ENCODE peak calls at places on chromosomes 12 and 14, in eight cellular contexts. I is H1, Z is stomach, G is gastrocnemius medialis, V is K562, H is body of pancreas, B is upper lobe of left lung, W is A549. F is an unnamed sample. For H3K4me1, the result is how much of the 10 kb centered on the place peaks cover.

GRCh38 chr14:102949801-102950451 is 27.5 kb downstream of the AMN start:
- DNase-seq in W (no peak), G (no peak), Z (peak), I (no peak), V (no peak), B (peak), H (peak), F (no peak)

GRCh38 chr12:112239881-112240280 is 114.5 kb downstream of the TRAFD1 start:
- DNase-seq in I (no peak), W (no peak), V (no peak), B (no peak), H (no peak), Z (no peak), G (no peak), F (no peak)

GRCh38 chr14:63438065-63438757 is 105.0 kb downstream of the PPP2R5E start:
- DNase-seq in V (peak), W (peak), H (peak), G (no peak), B (no peak), Z (peak), I (no peak), F (no peak)

GRCh38 chr12:48285751-48286650 is 64.7 kb downstream of the ZNF641 start:
- DNase-seq in B (no peak), I (no peak), Z (no peak), W (no peak), V (no peak), G (no peak), H (no peak), F (no peak)

GRCh38 chr12:90333384-90333783 is 621.6 kb downstream of the CCER1 start:
- DNase-seq in Z (no peak), B (no peak), H (no peak), V (no peak), W (no peak), G (no peak), I (no peak), F (no peak)

GRCh38 chr12:122834921-122835692 is at the start of gene HIP1R:
- DNase-seq in H (peak), V (peak), Z (peak), G (no peak), I (no peak), B (peak), W (peak), F (peak)

GRCh38 chr12:91986084-91986483 is 159.6 kb downstream of the BTG1 start:
- DNase-seq in W (peak), H (no peak), I (no peak), B (no peak), V (no peak), Z (no peak), G (no peak), F (no peak)

GRCh38 chr12:131208425-131208824 is 254.7 kb downstream of the ADGRD1 start:
- DNase-seq in W (no peak), Z (peak), B (no peak), V (no peak), I (no peak), H (peak), G (no peak), F (no peak)

GRCh38 chr14:75793806-75794205 is 132.8 kb downstream of the TTLL5 start:
- DNase-seq in H (no peak), B (no peak), Z (no peak), V (no peak), W (no peak), I (no peak), G (no peak), F (no peak)

GRCh38 chr12:49198431-49199155 is 9.7 kb upstream of the TUBA1A start:
- DNase-seq in B (no peak), W (no peak), Z (no peak), G (no peak), I (no peak), H (no peak), V (no peak), F (no peak)

GRCh38 chr12:76199808-76200207 is 115.3 kb upstream of the NAP1L1 start:
- DNase-seq in Z (no peak), H (no peak), I (no peak), W (no peak), V (no peak), B (no peak), G (no peak), F (no peak)

GRCh38 chr12:67457136-67457535 is 188.0 kb downstream of the CAND1 start:
- DNase-seq in W (no peak), I (no peak), H (no peak), Z (no peak), B (no peak), V (no peak), G (no peak), F (no peak)

GRCh38 chr12:95742586-95742985 is 48.0 kb downstream of the NTN4 start:
- DNase-seq in V (no peak), B (no peak), H (peak), I (no peak), Z (no peak), W (no peak), G (no peak), F (no peak)

GRCh38 chr14:31582286-31582691 is 21.1 kb downstream of the NUBPL start:
- DNase-seq in W (no peak), V (no peak), Z (no peak), H (no peak), I (no peak), G (no peak), B (no peak), F (no peak)

DNA sequence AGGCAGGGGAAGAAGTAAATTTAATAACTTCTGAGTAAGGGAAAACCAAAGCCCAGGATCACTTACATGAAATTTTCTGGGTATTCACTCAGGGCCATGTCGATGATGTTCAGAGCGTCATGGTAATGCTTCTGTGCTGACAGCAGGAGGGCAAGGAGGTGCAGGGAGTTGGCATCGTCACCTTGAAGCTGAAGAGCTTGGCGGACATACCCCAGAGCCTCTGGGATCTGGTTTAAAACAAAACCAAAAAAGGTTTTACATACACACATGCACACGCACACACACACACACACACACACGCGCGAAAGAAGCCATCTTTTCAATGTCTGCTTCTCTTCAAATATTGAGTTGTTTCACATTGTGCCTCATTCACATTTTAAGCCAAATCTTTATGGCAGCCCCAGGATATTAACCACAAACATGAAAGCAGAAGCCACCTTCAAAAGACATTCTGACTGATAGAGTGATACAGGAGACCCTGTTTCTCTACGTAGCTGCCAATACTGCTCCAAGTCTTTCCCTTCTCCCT is 172.2 kb downstream of the TTC7B start:
- DNase-seq in B (no peak), G (no peak), W (no peak), I (no peak), H (no peak), Z (no peak), V (no peak), F (no peak)
- H3K4me1 ChIP-seq in B (under half), G (under half), W (under half), I (under half), H (under half), Z (under half), V (under half), F (under half)

DNA sequence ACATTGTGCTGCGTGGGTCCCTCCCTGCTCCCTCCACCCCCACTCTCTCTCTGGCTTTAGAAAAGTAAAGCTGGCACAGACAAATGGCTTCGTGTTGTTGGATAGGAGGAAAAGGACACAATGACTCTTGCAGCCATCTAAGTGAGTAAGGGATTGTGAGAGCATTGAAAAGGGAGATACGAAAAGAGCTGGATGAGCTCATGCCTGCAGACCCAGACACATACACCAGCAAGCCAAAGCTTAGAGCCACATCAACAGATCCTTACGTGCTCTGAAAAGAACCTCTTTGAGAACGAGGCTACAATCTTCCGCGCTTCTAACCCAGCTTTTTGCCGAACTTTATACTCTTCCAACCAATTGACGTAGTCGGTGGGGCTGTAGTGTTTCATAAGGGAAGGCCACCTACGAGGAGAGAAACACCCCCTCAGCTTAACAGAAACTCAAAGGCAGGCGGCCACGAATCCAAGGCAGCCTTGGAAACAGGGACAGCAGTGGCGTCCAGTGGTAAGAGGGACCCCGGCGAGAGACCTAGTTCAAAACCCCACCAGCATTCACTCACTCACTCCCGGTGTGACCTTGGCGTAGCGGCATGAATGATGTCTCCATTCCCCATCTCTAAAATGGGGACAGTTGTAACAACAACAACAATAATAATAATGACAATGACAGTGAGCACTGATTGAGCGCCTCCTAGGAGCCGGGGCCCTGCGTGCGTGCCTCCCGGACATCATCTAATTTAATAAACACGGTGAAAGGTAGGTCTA is 1.1 kb downstream of the FBXO21 start:
- DNase-seq in V (no peak), Z (no peak), B (no peak), I (no peak), G (no peak), H (no peak), W (no peak), F (no peak)
- H3K27ac ChIP-seq in V (no peak), Z (peak), B (peak), I (peak), G (peak), H (peak), W (peak), F (peak)

GRCh38 chr14:42110167-42110566 is 503.5 kb downstream of the LRFN5 start:
- DNase-seq in B (no peak), I (no peak), V (no peak), W (peak), G (no peak), Z (no peak), H (no peak), F (no peak)
- TF ChIP-seq POLR2A in B (no peak), I (no peak), V (no peak), W (no peak), G (no peak), Z (no peak), H (no peak), F (no peak)

DNA sequence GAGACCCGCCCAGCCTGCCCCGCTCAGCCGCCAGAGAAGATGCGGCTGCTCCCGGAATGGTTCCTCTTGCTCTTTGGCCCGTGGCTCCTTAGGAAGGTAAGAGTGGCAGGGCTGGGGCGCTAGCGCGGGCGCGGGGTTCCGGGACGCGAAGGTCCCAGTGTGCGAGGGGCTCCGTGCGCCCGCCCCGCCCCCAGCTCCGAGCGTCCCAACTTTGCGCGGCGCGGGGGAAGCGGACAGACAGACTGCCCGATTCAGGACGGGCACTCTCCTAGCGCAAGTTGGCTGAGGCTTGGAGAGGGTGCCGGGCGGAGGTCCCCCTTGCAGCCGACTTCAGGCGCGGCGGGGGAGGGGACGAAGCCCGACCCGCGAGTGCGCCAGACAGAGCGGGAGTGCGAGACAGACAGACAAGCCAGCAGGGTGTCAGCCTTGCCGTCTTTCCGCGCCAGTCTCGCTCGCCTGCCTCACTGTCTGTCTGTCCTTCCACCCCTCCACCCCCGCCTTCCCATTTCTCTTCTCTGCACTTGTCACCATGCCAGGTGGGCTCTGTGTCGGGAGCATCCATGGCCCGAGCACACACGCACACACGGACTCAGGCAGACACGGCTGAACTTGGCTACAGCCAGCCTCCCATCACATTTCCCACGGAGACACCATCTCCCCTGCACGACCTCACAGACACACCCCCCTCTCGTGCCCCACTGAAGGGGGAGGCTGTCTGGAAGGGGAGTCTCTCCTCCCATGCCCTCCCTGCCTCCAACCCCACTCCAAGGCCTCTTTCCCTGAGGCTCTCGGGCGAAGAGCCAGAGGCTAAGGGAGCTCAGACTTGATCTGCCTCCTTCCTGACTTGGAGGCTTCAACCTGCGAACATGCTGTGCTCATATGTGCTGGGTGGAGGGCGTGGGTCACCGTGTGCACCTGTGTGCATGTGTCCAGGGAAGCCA is 607 bp downstream of the NXPH4 start:
- DNase-seq in Z (no peak), W (peak), G (no peak), H (peak), I (no peak), B (peak), V (no peak), F (no peak)
- H3K4me1 ChIP-seq in Z (half or more), W (under half), G (under half), H (under half), I (under half), B (half or more), V (half or more), F (under half)

DNA sequence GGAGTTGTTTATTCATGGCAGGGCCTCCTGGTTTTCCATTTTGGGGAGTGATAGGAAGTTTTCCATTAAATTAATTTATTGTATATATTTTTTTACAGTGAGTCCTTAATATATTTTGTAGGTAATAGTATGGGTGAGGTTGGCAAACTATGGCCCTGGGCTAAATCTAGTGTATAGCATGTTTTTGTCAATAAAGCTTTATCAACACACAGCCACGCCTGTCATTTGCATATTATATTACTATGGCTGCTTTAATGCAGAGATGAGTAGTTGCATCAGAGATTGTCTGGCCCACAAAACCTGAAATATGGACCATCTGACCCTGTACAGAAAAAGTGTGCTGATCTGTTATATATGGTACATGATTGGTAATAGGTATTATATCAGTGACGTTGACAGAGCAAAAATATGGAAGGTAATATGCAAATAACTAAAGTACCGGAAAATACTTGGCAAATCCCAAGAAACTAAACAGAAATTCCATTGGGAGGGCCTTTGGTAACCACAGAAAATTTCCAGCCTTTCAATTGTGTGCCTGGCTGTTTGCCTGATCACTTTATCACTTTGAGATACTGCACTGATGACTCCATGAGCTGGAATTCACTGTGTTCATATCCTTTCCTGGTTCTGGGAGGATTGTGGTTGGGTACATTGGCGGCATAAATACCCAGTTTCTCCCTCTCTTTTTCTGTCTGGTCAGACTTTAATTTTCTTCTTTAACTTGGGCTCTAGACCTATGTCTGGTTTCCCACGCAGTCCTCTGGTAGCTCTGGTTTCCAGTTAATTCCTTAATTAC is 61.7 kb upstream of the RFLNA start:
- DNase-seq in H (no peak), W (no peak), V (no peak), Z (peak), I (no peak), G (no peak), B (no peak), F (no peak)
- H3K27ac ChIP-seq in H (no peak), W (no peak), V (no peak), Z (peak), I (no peak), G (no peak), B (no peak), F (peak)

DNA sequence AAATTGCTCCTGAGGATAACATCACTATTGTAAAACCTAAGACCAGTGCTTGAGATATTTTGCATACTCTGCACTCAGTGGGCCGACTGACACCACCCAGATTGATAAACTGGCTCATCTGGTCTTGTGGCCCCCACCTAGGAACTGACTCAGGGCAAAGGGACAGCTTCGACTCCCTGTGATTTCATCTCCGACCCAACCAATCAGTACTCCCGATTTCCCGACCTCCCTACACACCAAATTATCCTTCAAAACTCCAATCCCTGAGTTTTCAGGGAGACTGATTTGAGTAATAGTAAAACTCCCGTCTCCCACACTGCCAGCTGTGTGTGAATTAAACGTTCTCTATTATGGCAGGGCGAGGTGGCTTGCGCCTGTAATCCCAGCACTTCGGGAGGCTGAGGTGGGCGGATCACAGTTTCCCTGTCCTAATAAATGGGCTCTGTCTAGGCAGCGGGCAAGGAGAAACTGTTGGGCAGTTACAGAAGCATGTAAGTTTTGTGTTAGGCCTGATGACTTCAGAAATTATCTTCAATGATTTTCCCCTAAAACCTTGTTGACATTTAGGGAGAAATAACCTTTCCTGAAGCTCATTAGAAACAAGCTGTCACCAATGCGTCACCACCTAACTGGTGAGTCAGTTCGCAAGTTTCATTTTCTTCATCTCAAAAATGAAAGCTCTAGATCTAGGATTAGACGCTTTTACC is 5.3 kb upstream of the UBC start:
- DNase-seq in W (no peak), Z (no peak), G (no peak), I (no peak), B (no peak), V (no peak), H (no peak), F (peak)
- TF ChIP-seq POLR2A in W (no peak), Z (no peak), G (peak), I (no peak), B (no peak), V (no peak), H (no peak), F (no peak)

GRCh38 chr12:13350381-13350780 is 153.9 kb downstream of the EMP1 start:
- DNase-seq in W (no peak), I (no peak), Z (no peak), H (no peak), B (no peak), V (no peak), G (no peak), F (no peak)

GRCh38 chr12:13345722-13346121 is 149.2 kb downstream of the EMP1 start:
- DNase-seq in I (no peak), Z (no peak), V (no peak), B (no peak), G (no peak), H (no peak), W (no peak), F (no peak)

GRCh38 chr12:13347241-13348043 is 150.9 kb downstream of the EMP1 start:
- DNase-seq in V (no peak), B (no peak), Z (no peak), W (peak), H (no peak), I (no peak), G (no peak), F (no peak)

GRCh38 chr12:13348464-13348863 is 151.9 kb downstream of the EMP1 start:
- DNase-seq in G (no peak), H (no peak), V (no peak), I (no peak), W (no peak), B (no peak), Z (no peak), F (no peak)

GRCh38 chr12:13350946-13351345 is 154.4 kb downstream of the EMP1 start:
- DNase-seq in Z (no peak), I (no peak), B (no peak), V (no peak), W (no peak), H (no peak), G (no peak), F (no peak)
- H3K4me1 ChIP-seq in Z (under half), I (under half), B (under half), V (under half), W (under half), H (under half), G (under half), F (under half)

DNA sequence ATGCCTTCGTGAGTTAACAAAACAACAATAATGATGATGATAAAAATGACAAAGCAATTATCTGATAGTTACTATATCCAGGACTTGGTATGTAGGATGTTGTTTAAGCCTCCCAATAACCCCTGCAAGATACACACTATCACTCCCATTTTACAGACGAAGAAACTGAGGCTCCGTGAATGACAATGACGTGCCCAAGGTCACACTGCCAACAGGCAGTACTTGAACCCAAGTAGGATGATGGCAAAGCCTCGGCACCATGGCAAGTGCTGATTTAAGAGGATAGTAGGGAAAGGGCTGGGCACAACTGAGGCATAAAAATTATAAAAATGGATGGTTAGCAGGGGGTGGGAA is 226.8 kb upstream of the LHX5 start:
- DNase-seq in G (no peak), H (no peak), B (no peak), V (no peak), Z (no peak), W (no peak), I (no peak), F (no peak)
- H3K27ac ChIP-seq in G (no peak), H (no peak), B (no peak), V (no peak), Z (no peak), W (no peak), I (no peak), F (no peak)

DNA sequence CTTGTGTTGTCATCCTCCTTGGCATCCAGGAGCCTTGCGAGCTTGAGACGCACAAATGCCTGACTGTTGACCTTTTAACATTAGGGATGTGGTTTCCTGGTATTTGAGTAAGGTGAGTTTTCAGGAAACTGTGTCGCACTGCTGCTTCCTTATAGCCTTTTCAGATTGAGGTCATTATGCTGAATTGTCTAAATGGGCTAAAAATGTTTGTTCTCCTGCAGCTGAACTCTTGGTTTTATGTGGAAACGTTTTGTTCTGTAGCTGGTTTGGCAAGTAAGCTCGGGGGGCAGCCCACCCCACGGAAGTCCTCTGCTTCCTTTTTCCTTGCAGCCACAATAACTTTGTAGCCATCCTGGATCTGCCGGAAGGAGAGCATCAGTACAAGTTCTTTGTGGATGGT is 5.7 kb downstream of the PRKAB1 start:
- DNase-seq in Z (no peak), G (no peak), I (no peak), W (no peak), V (no peak), B (no peak), H (no peak), F (no peak)
- TF ChIP-seq POLR2A in Z (no peak), G (no peak), I (no peak), W (no peak), V (no peak), B (no peak), H (no peak), F (peak)

F was measured in Peyer's patch.